ENCODE peak calls at places on chromosomes 11 and 22, in five cellular contexts. J is tibial artery, G is astrocyte, C is MM.1S, K is PC-3. N is an unnamed sample.

GRCh38 chr22:38879961-38880360 is 7.9 kb upstream of the CBX6 start:
- DNase-seq in C (no peak), J (no peak), G (no peak), K (no peak), N (no peak)

GRCh38 chr11:134032501-134033091 is 36.3 kb upstream of the JAM3 start:
- DNase-seq in K (no peak), J (peak; percentile 72), G (no peak), C (no peak), N (no peak)

GRCh38 chr22:31278643-31279326 is 13.5 kb downstream of the PIK3IP1 start:
- DNase-seq in J (no peak), K (no peak), C (no peak), G (no peak), N (no peak)

GRCh38 chr11:108916290-108916689 is 251.4 kb downstream of the DDX10 start:
- DNase-seq in G (peak; percentile 59), K (peak; percentile 28), C (no peak), J (no peak), N (no peak)

GRCh38 chr11:70863186-70863585 is 389.2 kb downstream of the SHANK2 start:
- DNase-seq in J (no peak), G (no peak), C (no peak), K (no peak), N (no peak)

GRCh38 chr11:132278801-132279574 is 908.6 kb downstream of the NTM start:
- DNase-seq in J (no peak), C (peak; percentile 58), G (peak; percentile 68), K (peak; percentile 10), N (peak; percentile 45)

GRCh38 chr11:8267280-8267679 is 3.6 kb upstream of the LMO1 start:
- DNase-seq in K (no peak), J (peak; percentile 2), C (no peak), G (no peak), N (no peak)

GRCh38 chr11:64763804-64764611 is 4.2 kb upstream of the PYGM start:
- DNase-seq in J (peak; percentile 63), C (no peak), G (no peak), K (no peak), N (no peak)

GRCh38 chr11:62732830-62733229 is 4.5 kb downstream of the TTC9C start:
- DNase-seq in C (peak; percentile 34), K (peak; percentile 36), G (no peak), J (no peak), N (no peak)

GRCh38 chr11:122556605-122557004 is 98.9 kb upstream of the UBASH3B start:
- DNase-seq in G (no peak), K (no peak), J (no peak), C (peak; percentile 42), N (no peak)

GRCh38 chr11:13875643-13876042 is 86.9 kb upstream of the SPON1 start:
- DNase-seq in K (no peak), J (no peak), C (no peak), G (no peak), N (no peak)

GRCh38 chr22:45296628-45297297 is 12.0 kb downstream of the UPK3A start:
- DNase-seq in G (no peak), J (no peak), C (no peak), K (no peak), N (no peak)

GRCh38 chr22:21693999-21694341 is 28.2 kb downstream of the PPIL2 start:
- DNase-seq in K (no peak), C (no peak), J (no peak), G (no peak), N (no peak)

GRCh38 chr11:2927851-2928604 is 1.2 kb downstream of the PHLDA2 start:
- DNase-seq in J (peak; percentile 62), K (peak; percentile 41), C (no peak), G (no peak), N (peak; percentile 19)

GRCh38 chr11:12008790-12009616 is 577 bp upstream of the DKK3 start:
- DNase-seq in K (no peak), C (no peak), J (peak; percentile 74), G (no peak), N (peak; percentile 35)

GRCh38 chr11:116379185-116379828 is 393.5 kb downstream of the BUD13 start:
- DNase-seq in J (no peak), K (peak; percentile 31), C (peak; percentile 46), G (no peak), N (no peak)

GRCh38 chr11:393219-394033 is 583 bp upstream of the PKP3 start:
- DNase-seq in J (no peak), G (peak; percentile 57), C (no peak), K (peak; percentile 94), N (peak; percentile 81)

GRCh38 chr22:34111210-34111824 is 191.0 kb upstream of the LARGE1 start:
- DNase-seq in G (no peak), K (peak; percentile 3), J (no peak), C (peak; percentile 35), N (no peak)

GRCh38 chr22:45991108-45991507 is 14.1 kb upstream of the WNT7B start:
- DNase-seq in J (no peak), K (no peak), G (no peak), C (no peak), N (no peak)

GRCh38 chr11:123195182-123196059 is at the start of gene CLMP:
- DNase-seq in J (peak; percentile 76), K (peak; percentile 62), G (peak; percentile 63), C (no peak), N (peak; percentile 39)

GRCh38 chr11:125941606-125942275 is 4.1 kb upstream of the VSIG10L2 start:
- DNase-seq in K (peak; percentile 72), G (no peak), J (peak; percentile 66), C (peak; percentile 59), N (no peak)

GRCh38 chr11:115219378-115219777 is 284.8 kb downstream of the CADM1 start:
- DNase-seq in J (no peak), G (no peak), C (no peak), K (no peak), N (no peak)

GRCh38 chr22:43011079-43011478 is 3.9 kb downstream of the PACSIN2 start:
- DNase-seq in C (no peak), G (peak; percentile 82), J (no peak), K (no peak), N (no peak)

GRCh38 chr22:28882545-28882877 is 861 bp upstream of the ZNRF3 start:
- DNase-seq in J (no peak), K (no peak), C (peak; percentile 23), G (no peak), N (no peak)

GRCh38 chr22:50342651-50343540 is at the start of gene PPP6R2:
- DNase-seq in J (peak; percentile 89), C (peak; percentile 83), K (peak; percentile 64), G (no peak), N (peak; percentile 49)

GRCh38 chr22:37561209-37562048 is 1.1 kb downstream of the CDC42EP1 start:
- DNase-seq in C (peak; percentile 46), J (peak; percentile 97), K (peak; percentile 84), G (peak; percentile 69), N (peak; percentile 83)

DNA sequence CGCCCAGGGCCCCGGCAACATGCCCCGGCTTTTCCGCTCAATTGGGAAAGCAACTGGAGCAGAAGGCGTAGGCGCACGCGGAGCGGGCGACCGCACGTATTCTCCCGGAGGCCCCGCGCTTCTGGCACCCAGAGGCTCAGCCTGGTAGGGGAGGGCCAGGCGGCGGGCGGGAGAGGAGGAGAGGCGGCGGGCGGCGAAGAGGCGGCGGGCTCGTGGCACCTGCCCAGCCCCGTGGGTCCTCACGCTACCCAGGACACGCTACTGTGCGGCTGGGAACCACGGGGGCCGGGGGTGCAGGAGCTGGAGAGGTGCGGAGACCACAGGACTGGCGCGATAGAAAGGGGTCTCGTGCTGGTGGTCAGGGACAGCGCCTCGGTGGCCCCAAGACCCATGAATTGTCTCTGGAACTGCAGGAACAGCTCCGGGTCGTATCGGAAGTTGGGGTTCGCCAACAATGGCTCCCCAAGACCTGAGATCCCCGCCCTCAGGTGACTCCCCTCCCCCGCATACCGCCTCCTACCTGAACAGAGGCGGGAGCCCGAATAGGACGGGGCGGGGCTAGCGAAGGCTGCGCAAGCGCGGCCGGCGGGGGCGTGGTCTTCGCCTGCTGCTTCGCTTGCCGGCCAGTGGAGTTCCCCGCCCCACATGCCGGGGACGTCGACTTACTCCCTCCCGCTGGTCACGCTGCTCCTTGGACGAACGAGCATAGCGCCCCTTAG is at the start of gene SLC37A4:
- DNase-seq in J (peak; percentile 99), K (peak; percentile 100), C (peak; percentile 99), G (peak; percentile 93), N (peak; percentile 95)
- TF ChIP-seq CTCF in J (peak; percentile 80), K (peak; percentile 93), C (peak; percentile 84), G (no peak), N (peak; percentile 90)

GRCh38 chr11:86537541-86538222 is 134.7 kb downstream of the ME3 start:
- DNase-seq in J (no peak), K (no peak), G (no peak), C (no peak), N (no peak)
- TF ChIP-seq CTCF in J (no peak), K (no peak), G (no peak), C (no peak), N (no peak)

GRCh38 chr11:100576044-100577021 is 110.8 kb upstream of the ARHGAP42 start:
- DNase-seq in J (no peak), K (peak; percentile 78), G (peak; percentile 35), C (peak; percentile 61), N (peak; percentile 53)
- TF ChIP-seq CTCF in J (peak; percentile 71), K (peak; percentile 97), G (peak; percentile 82), C (peak; percentile 79), N (peak; percentile 88)

DNA sequence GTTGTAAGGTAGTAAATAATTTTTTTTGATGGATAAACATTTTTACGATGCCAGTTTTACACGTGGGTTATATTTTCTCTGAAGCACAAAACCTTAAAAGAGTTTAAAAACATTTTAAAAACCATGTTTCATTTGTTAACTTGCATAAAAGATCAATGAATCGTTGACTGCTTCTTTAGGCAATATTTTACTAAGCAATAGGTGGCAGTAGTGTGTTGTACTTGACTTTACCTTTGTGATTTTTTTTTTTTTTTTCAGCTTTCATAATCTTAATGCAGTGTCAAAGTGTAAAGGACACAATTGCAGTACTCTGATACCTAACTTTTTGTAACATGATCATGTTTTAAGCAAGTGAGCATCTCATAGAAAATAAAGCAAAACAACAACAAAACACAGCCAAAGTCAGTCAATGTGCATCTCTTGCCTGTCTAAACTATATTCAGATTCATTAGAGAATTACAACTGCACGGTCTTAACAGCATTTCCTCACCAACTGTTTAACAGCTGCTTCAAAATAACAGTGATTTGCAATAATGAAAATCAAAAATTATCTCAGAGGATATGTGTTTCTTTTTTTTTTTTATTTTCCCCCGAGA is 27.7 kb downstream of the DNAJC24 start:
- DNase-seq in C (peak; percentile 26), J (no peak), G (no peak), K (peak; percentile 56), N (peak; percentile 12)
- TF ChIP-seq CTCF in C (peak; percentile 54), J (peak; percentile 36), G (peak; percentile 77), K (peak; percentile 75), N (peak; percentile 81)

GRCh38 chr11:130677486-130678153 is 229.2 kb downstream of the ADAMTS15 start:
- DNase-seq in K (peak; percentile 57), J (no peak), C (no peak), G (peak; percentile 92), N (peak; percentile 89)
- TF ChIP-seq CTCF in K (no peak), J (no peak), C (no peak), G (no peak), N (no peak)

N was measured in HFFc6.